ENCODE peak calls at places on chromosomes 12 and 14, in eight cellular contexts. One of them, this sample, is unnamed.

GRCh38 chr14:77114609-77115008 is 16.6 kb downstream of the CIPC start:
- DNase-seq in endothelial cell of umbilical vein: no peak
- DNase-seq in HT1080: no peak
- DNase-seq in fibroblast of pulmonary artery: no peak
- DNase-seq in H9: no peak
- DNase-seq in GM20000: no peak
- DNase-seq in KG1: no peak
- DNase-seq in type B pancreatic cell: no peak
- DNase-seq in this sample: no peak

GRCh38 chr12:113196582-113196981 is 11.1 kb downstream of the RITA1 start:
- DNase-seq in GM20000: no peak
- DNase-seq in type B pancreatic cell: no peak
- DNase-seq in H9: no peak
- DNase-seq in endothelial cell of umbilical vein: no peak
- DNase-seq in HT1080: no peak
- DNase-seq in KG1: no peak
- DNase-seq in fibroblast of pulmonary artery: no peak
- DNase-seq in this sample: no peak

GRCh38 chr12:44571031-44571550 is 305.0 kb downstream of the NELL2 start:
- DNase-seq in KG1: no peak
- DNase-seq in endothelial cell of umbilical vein: no peak
- DNase-seq in HT1080: no peak
- DNase-seq in GM20000: no peak
- DNase-seq in fibroblast of pulmonary artery: no peak
- DNase-seq in H9: no peak
- DNase-seq in type B pancreatic cell: no peak
- DNase-seq in this sample: no peak

GRCh38 chr14:35215110-35215872 is 76.9 kb upstream of the PSMA6 start:
- DNase-seq in KG1: no peak
- DNase-seq in type B pancreatic cell: no peak
- DNase-seq in H9: no peak
- DNase-seq in endothelial cell of umbilical vein: peak
- DNase-seq in HT1080: peak
- DNase-seq in GM20000: peak
- DNase-seq in fibroblast of pulmonary artery: peak
- DNase-seq in this sample: peak

GRCh38 chr12:40058721-40059190 is 47.1 kb downstream of the SLC2A13 start:
- DNase-seq in KG1: no peak
- DNase-seq in fibroblast of pulmonary artery: peak
- DNase-seq in type B pancreatic cell: no peak
- DNase-seq in HT1080: peak
- DNase-seq in GM20000: no peak
- DNase-seq in endothelial cell of umbilical vein: no peak
- DNase-seq in H9: no peak
- DNase-seq in this sample: no peak

GRCh38 chr12:120013659-120014380 is 24.8 kb downstream of the BICDL1 start:
- DNase-seq in endothelial cell of umbilical vein: no peak
- DNase-seq in GM20000: peak
- DNase-seq in fibroblast of pulmonary artery: no peak
- DNase-seq in HT1080: no peak
- DNase-seq in type B pancreatic cell: no peak
- DNase-seq in H9: no peak
- DNase-seq in KG1: no peak
- DNase-seq in this sample: no peak

GRCh38 chr14:39426605-39427004 is 5.6 kb downstream of the FBXO33 start:
- DNase-seq in HT1080: peak
- DNase-seq in type B pancreatic cell: no peak
- DNase-seq in endothelial cell of umbilical vein: peak
- DNase-seq in GM20000: peak
- DNase-seq in KG1: no peak
- DNase-seq in fibroblast of pulmonary artery: peak
- DNase-seq in H9: no peak
- DNase-seq in this sample: peak

GRCh38 chr12:52063986-52064649 is 5.7 kb upstream of the ATG101 start:
- DNase-seq in type B pancreatic cell: no peak
- DNase-seq in H9: no peak
- DNase-seq in HT1080: peak
- DNase-seq in GM20000: no peak
- DNase-seq in endothelial cell of umbilical vein: peak
- DNase-seq in KG1: no peak
- DNase-seq in fibroblast of pulmonary artery: peak
- DNase-seq in this sample: no peak

GRCh38 chr14:30996892-30997659 is 28.4 kb upstream of the AP4S1 start:
- DNase-seq in KG1: no peak
- DNase-seq in GM20000: no peak
- DNase-seq in fibroblast of pulmonary artery: no peak
- DNase-seq in H9: peak
- DNase-seq in type B pancreatic cell: no peak
- DNase-seq in HT1080: no peak
- DNase-seq in endothelial cell of umbilical vein: no peak
- DNase-seq in this sample: no peak

GRCh38 chr12:96177013-96177412 is 17.2 kb upstream of the ELK3 start:
- DNase-seq in type B pancreatic cell: no peak
- DNase-seq in GM20000: no peak
- DNase-seq in endothelial cell of umbilical vein: peak
- DNase-seq in fibroblast of pulmonary artery: peak
- DNase-seq in H9: no peak
- DNase-seq in HT1080: peak
- DNase-seq in KG1: no peak
- DNase-seq in this sample: no peak

GRCh38 chr14:79419571-79420327 is 791.6 kb downstream of the DIO2 start:
- DNase-seq in HT1080: no peak
- DNase-seq in KG1: no peak
- DNase-seq in H9: no peak
- DNase-seq in fibroblast of pulmonary artery: no peak
- DNase-seq in type B pancreatic cell: no peak
- DNase-seq in GM20000: no peak
- DNase-seq in endothelial cell of umbilical vein: no peak
- DNase-seq in this sample: no peak

GRCh38 chr12:66405395-66405794 is 103.1 kb downstream of the HELB start:
- DNase-seq in H9: no peak
- DNase-seq in HT1080: peak
- DNase-seq in fibroblast of pulmonary artery: peak
- DNase-seq in type B pancreatic cell: no peak
- DNase-seq in GM20000: no peak
- DNase-seq in KG1: no peak
- DNase-seq in endothelial cell of umbilical vein: peak
- DNase-seq in this sample: no peak

GRCh38 chr14:50318031-50318626 is 6.0 kb downstream of the DMAC2L start:
- DNase-seq in HT1080: no peak
- DNase-seq in GM20000: no peak
- DNase-seq in KG1: no peak
- DNase-seq in fibroblast of pulmonary artery: peak
- DNase-seq in endothelial cell of umbilical vein: peak
- DNase-seq in H9: no peak
- DNase-seq in type B pancreatic cell: no peak
- DNase-seq in this sample: peak

GRCh38 chr14:33617154-33617553 is 333.7 kb downstream of the EGLN3 start:
- DNase-seq in fibroblast of pulmonary artery: peak
- DNase-seq in endothelial cell of umbilical vein: no peak
- DNase-seq in H9: no peak
- DNase-seq in type B pancreatic cell: no peak
- DNase-seq in HT1080: peak
- DNase-seq in KG1: no peak
- DNase-seq in GM20000: no peak
- DNase-seq in this sample: no peak